ENCODE peak calls at places on chromosome 2, in seven cellular contexts. H, L, Y, Q, W, C and F are unnamed samples.

GRCh38 chr2:238691596-238692491 is 156.0 kb upstream of the TWIST2 start:
- DNase-seq in H (no peak), W (no peak), C (no peak), Q (no peak), Y (no peak), L (no peak), F (no peak)

GRCh38 chr2:39603436-39603835 is 62.3 kb upstream of the TMEM178A start:
- DNase-seq in Q (no peak), H (no peak), L (no peak), W (no peak), Y (peak; percentile 25), C (no peak), F (no peak)

GRCh38 chr2:189585357-189585756 is 4.8 kb upstream of the SLC40A1 start:
- DNase-seq in Q (no peak), L (no peak), H (no peak), W (no peak), Y (no peak), C (no peak), F (no peak)

GRCh38 chr2:39642054-39642742 is 23.5 kb upstream of the TMEM178A start:
- DNase-seq in L (no peak), H (peak; percentile 28), W (no peak), C (peak; percentile 56), Y (peak; percentile 37), Q (peak; percentile 13), F (no peak)

GRCh38 chr2:113248997-113249770 is 29.5 kb downstream of the PAX8 start:
- DNase-seq in L (no peak), Y (peak; percentile 76), C (peak; percentile 73), H (peak; percentile 80), W (peak; percentile 65), Q (peak; percentile 75), F (peak; percentile 84)

GRCh38 chr2:142880275-142880674 is 2.8 kb downstream of the KYNU start:
- DNase-seq in L (no peak), W (no peak), Q (no peak), Y (no peak), H (no peak), C (no peak), F (no peak)

GRCh38 chr2:101152195-101153076 is 1.3 kb upstream of the TBC1D8 start:
- DNase-seq in Y (peak; percentile 35), L (no peak), C (peak; percentile 59), W (no peak), H (peak; percentile 65), Q (peak; percentile 74), F (peak; percentile 38)

GRCh38 chr2:42879913-42880737 is 87.7 kb upstream of the HAAO start:
- DNase-seq in C (peak; percentile 58), L (no peak), Q (no peak), H (peak; percentile 66), W (no peak), Y (peak; percentile 58), F (no peak)

GRCh38 chr2:148006249-148007007 is 14.1 kb downstream of the ORC4 start:
- DNase-seq in L (no peak), W (no peak), C (no peak), Y (no peak), H (no peak), Q (no peak), F (no peak)
- TF ChIP-seq CTCF in L (no peak), W (no peak), C (no peak), Y (no peak), H (no peak), Q (no peak), F (peak; percentile 23)

DNA sequence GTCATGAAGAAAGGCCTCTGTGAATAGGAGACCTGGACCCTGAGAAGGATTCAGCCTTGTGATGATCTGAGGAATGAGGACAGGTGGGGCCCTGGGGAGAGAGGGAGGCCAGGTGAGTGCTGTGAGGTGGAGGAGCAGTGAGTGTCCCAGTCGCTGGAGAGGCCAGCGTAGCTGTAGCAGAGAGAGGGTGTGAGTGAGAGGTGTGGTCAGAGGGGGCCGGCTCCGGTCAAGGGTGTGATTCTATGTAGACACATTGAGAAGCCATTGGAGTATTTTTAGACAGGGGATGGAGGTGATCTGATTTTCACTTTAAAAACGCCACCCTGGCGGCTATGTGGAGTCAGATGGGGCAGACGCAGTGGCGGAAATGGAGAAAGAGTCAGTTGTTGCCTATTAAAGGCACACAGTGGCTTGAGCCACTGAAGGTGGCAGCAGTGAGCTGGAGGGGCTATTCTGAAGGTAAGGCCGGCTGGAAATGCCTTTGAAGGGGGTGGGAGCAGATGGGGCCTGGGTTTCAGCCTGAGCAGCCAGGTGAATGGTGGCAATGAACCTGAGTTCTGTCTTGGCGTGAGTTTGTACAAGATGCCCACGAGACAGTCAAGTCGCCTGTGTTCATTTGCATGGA is 55.6 kb downstream of the GREB1 start:
- DNase-seq in H (no peak), Y (no peak), W (no peak), C (no peak), Q (no peak), L (no peak), F (no peak)
- TF ChIP-seq CTCF in H (no peak), Y (no peak), W (no peak), C (no peak), Q (peak; percentile 10), L (no peak), F (no peak)

GRCh38 chr2:26720322-26721166 is 28.0 kb downstream of the KCNK3 start:
- DNase-seq in W (no peak), C (peak; percentile 95), L (no peak), Q (no peak), H (peak; percentile 93), Y (peak; percentile 87), F (no peak)
- TF ChIP-seq CTCF in W (no peak), C (no peak), L (no peak), Q (no peak), H (no peak), Y (no peak), F (no peak)

GRCh38 chr2:12701786-12702660 is 14.7 kb upstream of the TRIB2 start:
- DNase-seq in W (no peak), Q (no peak), Y (no peak), H (no peak), C (no peak), L (no peak), F (no peak)
- TF ChIP-seq CTCF in W (no peak), Q (no peak), Y (no peak), H (no peak), C (no peak), L (no peak), F (no peak)

GRCh38 chr2:135845997-135846396 is 9.0 kb upstream of the LCT start:
- DNase-seq in C (no peak), H (no peak), Q (no peak), W (no peak), Y (no peak), L (no peak), F (no peak)
- TF ChIP-seq CTCF in C (no peak), H (no peak), Q (no peak), W (no peak), Y (no peak), L (no peak), F (no peak)

GRCh38 chr2:46647041-46647440 is 167.7 kb downstream of the TMEM247 start:
- DNase-seq in W (no peak), Q (no peak), C (no peak), Y (no peak), L (no peak), H (no peak), F (no peak)

GRCh38 chr2:46644690-46645385 is 165.5 kb downstream of the TMEM247 start:
- DNase-seq in L (no peak), C (no peak), W (no peak), Y (no peak), Q (no peak), H (no peak), F (no peak)

GRCh38 chr2:46643951-46644350 is 164.6 kb downstream of the TMEM247 start:
- DNase-seq in Y (no peak), C (no peak), W (no peak), Q (no peak), L (no peak), H (no peak), F (no peak)

GRCh38 chr2:46645681-46646162 is 166.4 kb downstream of the TMEM247 start:
- DNase-seq in C (peak; percentile 54), H (peak; percentile 19), Q (no peak), Y (no peak), W (no peak), L (no peak), F (no peak)

DNA sequence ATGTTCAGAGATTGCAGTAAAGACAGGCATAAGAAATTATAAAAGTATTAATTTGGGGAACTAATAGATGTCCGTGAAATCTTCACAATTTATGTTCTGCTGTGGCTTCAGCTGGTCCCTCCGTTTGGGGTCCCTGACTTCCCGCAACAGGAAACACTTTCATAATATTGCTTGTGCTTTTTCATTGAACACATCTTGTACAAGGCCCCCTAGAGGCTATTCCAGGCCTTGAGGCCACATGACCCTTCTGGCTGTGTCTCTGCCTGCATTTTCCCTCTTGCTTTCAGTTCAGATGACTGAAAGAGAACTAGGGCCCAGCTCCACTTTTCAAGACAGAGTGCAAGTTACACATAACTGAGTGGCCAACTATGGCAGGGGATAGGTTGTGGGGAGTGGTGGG is 164.1 kb downstream of the TMEM247 start:
- DNase-seq in C (no peak), W (no peak), Y (no peak), H (no peak), L (no peak), Q (no peak), F (no peak)
- TF ChIP-seq CTCF in C (no peak), W (no peak), Y (peak; percentile 4), H (no peak), L (peak; percentile 36), Q (peak; percentile 22), F (no peak)

GRCh38 chr2:620456-621302 is 56.5 kb downstream of the TMEM18 start:
- DNase-seq in Q (no peak), C (no peak), W (no peak), L (peak; percentile 62), H (no peak), Y (no peak), F (no peak)
- TF ChIP-seq CTCF in Q (no peak), C (no peak), W (no peak), L (no peak), H (no peak), Y (no peak), F (no peak)

GRCh38 chr2:133503927-133504326 is 64.3 kb downstream of the NCKAP5 start:
- DNase-seq in H (no peak), L (no peak), C (no peak), W (no peak), Y (no peak), Q (no peak), F (no peak)
- TF ChIP-seq CTCF in H (no peak), L (no peak), C (no peak), W (no peak), Y (no peak), Q (no peak), F (no peak)

DNA sequence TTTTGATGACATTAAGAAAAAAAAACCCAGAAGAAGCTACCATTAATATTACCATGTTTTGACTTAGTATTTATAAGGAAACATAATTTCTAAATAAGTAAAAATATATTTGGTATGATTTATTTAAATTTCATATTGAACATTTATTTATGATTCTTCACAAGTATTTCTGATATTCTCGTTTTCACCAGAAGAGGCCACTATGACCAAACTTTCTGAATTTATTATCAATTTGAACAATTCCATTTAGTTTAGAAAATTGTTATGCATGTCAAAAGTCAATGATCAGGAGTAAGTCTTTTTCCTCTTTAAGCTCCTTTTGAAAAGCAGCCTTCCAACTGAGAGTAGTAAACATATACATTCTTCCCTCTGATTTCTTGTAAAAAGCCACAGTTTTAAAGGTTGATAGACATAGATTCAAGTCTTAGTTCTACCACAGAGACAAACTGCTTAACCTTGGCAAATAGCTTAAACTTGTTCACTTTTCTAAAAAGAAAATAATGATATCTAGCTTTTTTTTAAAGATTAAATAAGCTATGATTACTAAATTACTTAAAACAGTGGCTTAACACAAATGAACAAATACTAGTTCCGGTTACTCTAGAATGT is 329.9 kb downstream of the TRIB2 start:
- DNase-seq in W (no peak), C (no peak), H (no peak), Y (no peak), L (no peak), Q (no peak), F (no peak)
- TF ChIP-seq CTCF in W (peak; percentile 20), C (peak; percentile 32), H (peak; percentile 40), Y (peak; percentile 51), L (peak; percentile 77), Q (peak; percentile 40), F (peak; percentile 71)